ENCODE peak calls at places on chromosomes 3 and 15, in four cellular contexts. L is GM23248, N is astrocyte, U is H1. R is an unnamed sample.

GRCh38 chr15:62059108-62059817 is 984 bp downstream of the VPS13C start:
- DNase-seq in L (peak; percentile 40), N (no peak), U (no peak), R (no peak)

GRCh38 chr3:129077222-129077621 is 16.6 kb downstream of the GP9 start:
- DNase-seq in L (no peak), N (no peak), U (no peak), R (no peak)

GRCh38 chr15:29747837-29748417 is 74.3 kb downstream of the TJP1 start:
- DNase-seq in L (peak; percentile 39), N (no peak), U (no peak), R (no peak)

GRCh38 chr3:66481071-66482001 is 19.5 kb downstream of the LRIG1 start:
- DNase-seq in L (no peak), N (no peak), U (no peak), R (no peak)

GRCh38 chr3:150443331-150443741 is 35.2 kb downstream of the TSC22D2 start:
- DNase-seq in L (peak; percentile 60), N (peak; percentile 70), U (no peak), R (no peak)

GRCh38 chr3:125647318-125648014 is 52.2 kb upstream of the OSBPL11 start:
- DNase-seq in L (no peak), N (no peak), U (peak; percentile 23), R (no peak)

GRCh38 chr3:187568171-187568570 is 102.0 kb downstream of the SST start:
- DNase-seq in L (no peak), N (no peak), U (no peak), R (no peak)

GRCh38 chr3:169260296-169260695 is 403.2 kb downstream of the MECOM start:
- DNase-seq in L (no peak), N (no peak), U (no peak), R (no peak)

GRCh38 chr15:38635170-38635569 is 70.6 kb upstream of the RASGRP1 start:
- DNase-seq in L (no peak), N (no peak), U (no peak), R (no peak)

GRCh38 chr15:79970921-79971434 is at the start of gene BCL2A1:
- DNase-seq in L (peak; percentile 97), N (peak; percentile 93), U (no peak), R (no peak)

GRCh38 chr3:144770291-144770690 is 798.7 kb downstream of the DIPK2A start:
- DNase-seq in L (no peak), N (no peak), U (no peak), R (no peak)

GRCh38 chr3:141465221-141465620 is 21.6 kb upstream of the RASA2 start:
- DNase-seq in L (peak; percentile 56), N (no peak), U (no peak), R (no peak)

GRCh38 chr3:129633751-129634481 is 27.4 kb upstream of the PLXND1 start:
- DNase-seq in L (no peak), N (no peak), U (no peak), R (peak; percentile 45)

GRCh38 chr3:194310060-194310481 is 41.1 kb downstream of the CPN2 start:
- DNase-seq in L (no peak), N (no peak), U (no peak), R (no peak)

GRCh38 chr15:75420698-75421097 is 30.8 kb downstream of the SIN3A start:
- DNase-seq in L (peak; percentile 42), N (peak; percentile 20), U (no peak), R (no peak)

GRCh38 chr3:132978464-132978863 is 59.7 kb upstream of the TMEM108 start:
- DNase-seq in L (no peak), N (no peak), U (no peak), R (no peak)

GRCh38 chr3:99700637-99701268 is 62.4 kb downstream of the COL8A1 start:
- DNase-seq in L (peak; percentile 74), N (peak; percentile 81), U (no peak), R (no peak)

GRCh38 chr3:147356909-147357733 is 49.2 kb downstream of the ZIC4 start:
- DNase-seq in L (peak; percentile 52), N (no peak), U (no peak), R (no peak)

GRCh38 chr3:172140499-172141391 is 101.4 kb downstream of the FNDC3B start:
- DNase-seq in L (peak; percentile 90), N (peak; percentile 99), U (no peak), R (no peak)

GRCh38 chr15:31803388-31803884 is 226.9 kb upstream of the CHRNA7 start:
- DNase-seq in L (peak; percentile 45), N (no peak), U (no peak), R (no peak)

GRCh38 chr3:120445654-120446053 is 5.1 kb downstream of the FSTL1 start:
- DNase-seq in L (no peak), N (no peak), U (no peak), R (no peak)

GRCh38 chr15:92393994-92394326 is 279 bp downstream of the ST8SIA2 start:
- DNase-seq in L (no peak), N (no peak), U (no peak), R (no peak)
- TF ChIP-seq EZH2 in L (no peak), N (no peak), U (no peak), R (no peak)

GRCh38 chr3:155211940-155212339 is 81.5 kb downstream of the STRIT1 start:
- DNase-seq in L (no peak), N (no peak), U (no peak), R (no peak)

GRCh38 chr3:155219106-155219505 is 74.4 kb downstream of the STRIT1 start:
- DNase-seq in L (no peak), N (no peak), U (no peak), R (no peak)

GRCh38 chr3:155218470-155218869 is 75.0 kb downstream of the STRIT1 start:
- DNase-seq in L (no peak), N (no peak), U (no peak), R (no peak)

DNA sequence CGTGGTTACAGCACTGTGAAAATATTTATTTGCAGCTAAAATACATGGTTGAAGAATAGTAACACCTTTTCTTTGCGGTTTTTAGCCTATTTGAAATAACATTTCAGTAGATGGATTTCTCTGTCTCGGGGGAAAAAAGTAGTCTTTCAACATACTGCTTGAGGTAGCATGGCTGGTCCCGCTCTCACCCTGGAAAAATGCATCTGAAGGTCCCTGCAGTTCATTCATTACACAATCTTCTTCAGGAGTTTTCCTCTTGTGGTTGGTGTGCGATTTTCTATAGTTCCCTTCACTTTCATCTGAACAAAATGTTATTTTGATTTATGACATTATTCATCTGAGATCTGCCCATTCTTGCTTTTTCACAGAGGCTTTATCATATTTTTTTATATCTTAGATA is 75.9 kb downstream of the STRIT1 start:
- DNase-seq in L (peak; percentile 52), N (no peak), U (no peak), R (no peak)
- H2AFZ ChIP-seq in L (no peak overlapping the region), N (no peak overlapping the region), U (no peak overlapping the region), R (peak overlapping the region; percentile 3)

DNA sequence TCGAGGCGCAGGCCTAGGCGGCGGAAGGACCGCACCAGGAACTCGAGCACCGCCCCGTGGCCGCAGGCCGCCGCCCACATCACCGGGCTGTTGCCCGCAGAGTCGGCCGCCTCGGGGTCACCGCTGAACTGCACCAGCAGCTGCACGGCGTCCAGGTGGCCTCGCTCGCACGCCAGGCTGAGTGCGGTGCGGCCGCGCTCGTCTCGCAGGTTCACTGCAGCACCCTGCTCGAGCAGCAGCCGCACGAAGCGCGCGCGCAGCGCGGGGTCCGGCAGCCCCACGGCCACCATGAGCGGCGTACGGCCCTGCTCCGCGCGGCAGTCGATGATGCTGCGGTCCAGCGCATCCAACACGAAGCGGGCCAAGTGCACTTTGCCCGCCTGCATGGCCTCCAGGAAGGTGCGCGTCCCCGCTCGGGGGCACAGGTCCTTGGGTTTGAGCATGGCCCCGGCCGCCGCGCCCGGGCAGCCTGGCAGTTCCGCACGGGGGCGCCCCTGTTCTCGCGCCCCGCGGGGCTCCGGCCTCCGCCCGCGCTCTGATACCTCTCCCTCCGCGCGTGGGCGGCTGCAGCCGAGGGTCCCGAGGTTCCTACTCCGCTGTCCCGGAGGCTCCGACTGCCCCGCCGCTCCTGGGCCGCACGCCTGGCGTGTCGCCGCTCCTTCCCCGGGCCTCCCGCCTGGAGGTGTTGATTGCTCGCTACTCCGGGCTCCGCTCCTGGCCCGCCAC is 557 bp downstream of the ANKRD63 start:
- DNase-seq in L (peak; percentile 48), N (no peak), U (no peak), R (no peak)
- TF ChIP-seq EZH2 in L (peak; percentile 89), N (peak; percentile 92), U (peak; percentile 73), R (no peak)

DNA sequence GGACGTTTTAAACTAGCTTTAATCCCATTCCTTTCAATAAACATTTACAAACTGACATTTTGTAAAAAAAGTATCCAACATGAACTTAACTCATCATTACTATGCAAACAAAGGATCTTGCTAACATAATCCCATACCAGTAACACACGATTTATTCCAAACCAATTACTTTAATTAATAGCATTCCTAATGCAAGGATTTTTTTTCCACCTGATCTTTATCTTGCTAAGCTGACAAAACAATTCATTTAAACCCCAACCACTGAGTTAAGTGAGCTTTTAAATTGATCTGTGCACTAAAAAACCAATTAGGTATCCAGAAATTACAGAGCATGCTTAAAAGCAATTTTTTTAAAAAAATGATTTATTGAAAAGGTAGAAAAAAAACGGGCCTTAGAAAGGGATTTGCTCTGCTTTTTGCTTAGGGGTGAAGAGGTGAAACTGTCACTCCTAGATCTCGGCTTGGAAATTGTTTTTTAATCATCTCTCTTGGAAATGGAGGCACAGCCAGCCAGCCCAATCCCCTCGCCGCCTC is 1.2 kb downstream of the SH3BP5 start:
- DNase-seq in L (no peak), N (no peak), U (no peak), R (no peak)
- H2AFZ ChIP-seq in L (peak overlapping the region; percentile 99), N (peak overlapping the region; percentile 98), U (no peak overlapping the region), R (peak overlapping the region; percentile 66)

GRCh38 chr15:66252411-66253295 is 897 bp downstream of the MEGF11 start:
- DNase-seq in L (peak; percentile 76), N (peak; percentile 18), U (no peak), R (peak; percentile 15)
- TF ChIP-seq EZH2 in L (peak; percentile 99), N (peak; percentile 94), U (peak; percentile 66), R (no peak)

GRCh38 chr15:28026221-28026620 is 72.9 kb downstream of the OCA2 start:
- DNase-seq in L (no peak), N (no peak), U (no peak), R (no peak)

GRCh38 chr15:28024889-28025250 is 74.2 kb downstream of the OCA2 start:
- DNase-seq in L (no peak), N (no peak), U (no peak), R (no peak)

GRCh38 chr15:28025413-28025812 is 73.7 kb downstream of the OCA2 start:
- DNase-seq in L (no peak), N (no peak), U (no peak), R (no peak)

GRCh38 chr15:28026764-28027713 is 72.1 kb downstream of the OCA2 start:
- DNase-seq in L (no peak), N (no peak), U (no peak), R (no peak)

DNA sequence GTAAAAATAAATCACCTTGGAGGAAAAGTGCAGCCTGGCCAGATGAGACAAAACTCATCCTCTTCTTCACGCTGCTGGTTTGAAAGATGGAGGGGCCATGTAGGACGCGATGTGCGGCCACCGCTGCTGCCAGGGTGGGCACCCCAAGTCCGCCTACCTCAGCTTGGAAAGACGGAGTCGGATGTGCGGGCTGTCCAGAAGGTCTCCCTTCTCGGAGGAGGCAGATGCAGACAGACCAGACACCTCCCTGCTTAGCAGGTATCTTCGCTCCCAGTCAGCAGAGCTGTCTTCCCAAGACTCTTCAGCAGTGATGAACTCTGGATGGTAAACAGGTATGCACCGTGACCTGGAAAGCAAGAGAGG is 71.4 kb downstream of the OCA2 start:
- DNase-seq in L (no peak), N (no peak), U (no peak), R (no peak)
- H2AFZ ChIP-seq in L (no peak overlapping the region), N (no peak overlapping the region), U (no peak overlapping the region), R (no peak overlapping the region)